ENCODE peak calls at places on chromosomes 3 and 15, in seven cellular contexts. W is testis, X is IMR-90, D is right cardiac atrium, T is heart left ventricle, U is psoas muscle, A is right lobe of liver. Q is an unnamed sample.

GRCh38 chr3:143847787-143848631 is at the start of gene SLC9A9:
- DNase-seq in U (peak; percentile 15), X (peak; percentile 79), D (peak; percentile 36), T (peak; percentile 39), W (peak; percentile 62), A (no peak), Q (no peak)

GRCh38 chr3:99875925-99876781 is 58.5 kb downstream of the CMSS1 start:
- DNase-seq in T (peak; percentile 87), D (peak; percentile 94), X (peak; percentile 79), U (peak; percentile 77), A (peak; percentile 83), W (peak; percentile 88), Q (no peak)

GRCh38 chr3:168859143-168859542 is 763.4 kb upstream of the GOLIM4 start:
- DNase-seq in D (no peak), T (no peak), W (no peak), U (no peak), X (no peak), A (no peak), Q (no peak)

GRCh38 chr3:70832035-70832795 is 519.8 kb upstream of the MDFIC2 start:
- DNase-seq in X (peak; percentile 86), D (peak; percentile 50), A (no peak), U (no peak), W (no peak), T (peak; percentile 56), Q (peak; percentile 9)

GRCh38 chr15:88693191-88693590 is 54.4 kb downstream of the ISG20 start:
- DNase-seq in X (no peak), D (no peak), T (no peak), U (no peak), A (no peak), W (no peak), Q (no peak)

GRCh38 chr3:125194849-125195601 is 17.5 kb downstream of the SLC12A8 start:
- DNase-seq in D (no peak), W (no peak), X (peak; percentile 92), A (no peak), U (no peak), T (no peak), Q (no peak)

GRCh38 chr15:90442423-90442822 is 54.4 kb downstream of the IQGAP1 start:
- DNase-seq in A (no peak), W (no peak), X (no peak), D (no peak), U (no peak), T (no peak), Q (no peak)

GRCh38 chr3:9448643-9449042 is 51.2 kb downstream of the SETD5 start:
- DNase-seq in T (no peak), D (no peak), A (no peak), U (no peak), W (no peak), X (peak; percentile 54), Q (no peak)

GRCh38 chr15:47744973-47745372 is 27.7 kb downstream of the SEMA6D start:
- DNase-seq in T (no peak), W (no peak), U (no peak), X (no peak), D (no peak), A (no peak), Q (no peak)

GRCh38 chr3:49256152-49256551 is 20.9 kb downstream of the C3orf62 start:
- DNase-seq in D (no peak), U (no peak), A (no peak), X (no peak), W (no peak), T (no peak), Q (no peak)

GRCh38 chr3:6182909-6183308 is 678.0 kb upstream of the GRM7 start:
- DNase-seq in D (no peak), U (no peak), W (no peak), T (no peak), X (no peak), A (no peak), Q (no peak)

GRCh38 chr3:171971919-171972526 is 67.4 kb upstream of the FNDC3B start:
- DNase-seq in D (no peak), X (peak; percentile 63), W (no peak), T (no peak), U (no peak), A (no peak), Q (no peak)

GRCh38 chr3:174408310-174408709 is 450.8 kb upstream of the NAALADL2 start:
- DNase-seq in U (no peak), D (no peak), T (no peak), W (no peak), A (no peak), X (peak; percentile 58), Q (no peak)

GRCh38 chr3:122168044-122168443 is 15.4 kb upstream of the CASR start:
- DNase-seq in T (no peak), W (no peak), X (no peak), A (no peak), U (no peak), D (no peak), Q (no peak)

GRCh38 chr15:33215941-33216872 is 21.7 kb upstream of the FMN1 start:
- DNase-seq in D (no peak), U (no peak), A (no peak), T (no peak), X (peak; percentile 24), W (no peak), Q (no peak)

GRCh38 chr15:42921049-42921731 is 612 bp upstream of the TTBK2 start:
- DNase-seq in X (peak; percentile 8), D (peak; percentile 73), T (peak; percentile 41), U (peak; percentile 29), A (peak; percentile 42), W (peak; percentile 60), Q (no peak)

GRCh38 chr15:32674681-32675080 is 33.2 kb downstream of the SCG5 start:
- DNase-seq in D (no peak), A (no peak), U (no peak), T (no peak), X (no peak), W (no peak), Q (no peak)

GRCh38 chr3:63900459-63900858 is 11.7 kb downstream of the SCAANT1 start:
- DNase-seq in W (no peak), U (no peak), T (no peak), D (no peak), X (no peak), A (no peak), Q (no peak)

GRCh38 chr3:33372218-33373081 is 67.8 kb downstream of the UBP1 start:
- DNase-seq in A (no peak), D (no peak), W (peak; percentile 58), X (peak; percentile 73), U (no peak), T (no peak), Q (no peak)

GRCh38 chr3:177347611-177348010 is 150.3 kb upstream of the TBL1XR1 start:
- DNase-seq in D (no peak), W (no peak), A (no peak), T (no peak), X (no peak), U (no peak), Q (no peak)

GRCh38 chr15:42890161-42890913 is 30.2 kb downstream of the TTBK2 start:
- DNase-seq in U (no peak), A (no peak), D (no peak), X (peak; percentile 88), T (no peak), W (no peak), Q (no peak)

GRCh38 chr3:38742551-38742950 is 73.5 kb downstream of the SCN10A start:
- DNase-seq in A (no peak), U (no peak), X (no peak), D (no peak), T (no peak), W (no peak), Q (no peak)

GRCh38 chr3:30858894-30859389 is 35.5 kb downstream of the GADL1 start:
- DNase-seq in A (no peak), U (no peak), W (no peak), X (no peak), T (no peak), D (no peak), Q (no peak)

GRCh38 chr3:66428733-66429132 is 72.1 kb downstream of the LRIG1 start:
- DNase-seq in X (peak; percentile 100), D (no peak), A (peak; percentile 79), U (peak; percentile 74), T (peak; percentile 82), W (peak; percentile 69), Q (peak; percentile 45)

GRCh38 chr3:50287262-50287661 is 5.0 kb downstream of the IFRD2 start:
- DNase-seq in A (no peak), X (no peak), W (no peak), D (peak; percentile 69), T (peak; percentile 85), U (no peak), Q (no peak)

GRCh38 chr3:68018275-68018674 is 363.9 kb upstream of the SUCLG2 start:
- DNase-seq in X (no peak), A (no peak), T (no peak), U (no peak), W (no peak), D (no peak), Q (no peak)

GRCh38 chr15:41581110-41581509 is 22.1 kb downstream of the TYRO3 start:
- DNase-seq in X (no peak), D (no peak), T (no peak), A (no peak), W (no peak), U (no peak), Q (no peak)

GRCh38 chr3:108209579-108209978 is 12.6 kb downstream of the IFT57 start:
- DNase-seq in T (no peak), D (no peak), U (no peak), X (no peak), W (no peak), A (no peak), Q (no peak)

DNA sequence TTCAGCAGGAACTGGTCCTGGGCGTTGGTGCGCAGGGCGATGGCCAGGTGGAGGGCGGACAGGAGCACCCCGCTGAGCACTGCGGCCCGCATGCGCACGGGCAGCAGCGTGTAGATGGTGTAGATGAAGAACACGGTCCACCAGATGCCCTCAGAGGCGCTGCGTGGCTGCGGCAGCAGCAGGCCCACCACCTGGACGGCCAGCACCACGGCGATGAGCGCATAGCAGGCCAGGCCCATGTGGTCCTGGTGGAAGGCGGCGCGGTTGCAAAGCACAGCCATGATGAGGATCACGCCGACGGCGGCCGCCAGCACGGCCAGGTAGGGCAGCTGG is 1.5 kb downstream of the ADCY5 start:
- DNase-seq in U (no peak), D (peak; percentile 59), W (peak; percentile 21), T (peak; percentile 44), A (no peak), X (no peak), Q (no peak)
- H3K27ac ChIP-seq in U (no peak overlapping the region), D (peak overlapping the region; percentile 10), W (peak overlapping the region; percentile 94), T (peak overlapping the region; percentile 96), A (peak overlapping the region; percentile 29), X (no peak overlapping the region), Q (peak overlapping the region; percentile 74)

GRCh38 chr15:75145027-75145841 is 56.4 kb upstream of the C15orf39 start:
- DNase-seq in A (no peak), U (no peak), X (no peak), W (no peak), T (no peak), D (no peak), Q (no peak)
- H3K9me3 ChIP-seq in A (no peaks in the 10 kb centered on the region), U (peaks cover 21% of the 10 kb centered on the region), X (peaks cover 38% of the 10 kb centered on the region), W (no peaks in the 10 kb centered on the region), T (peaks cover 3% of the 10 kb centered on the region), D (peaks cover 10% of the 10 kb centered on the region), Q (peaks cover 31% of the 10 kb centered on the region)

GRCh38 chr15:63833246-63833696 is 477 bp downstream of the HERC1 start:
- DNase-seq in A (peak; percentile 41), U (peak; percentile 50), W (peak; percentile 28), X (peak; percentile 36), T (peak; percentile 51), D (peak; percentile 74), Q (no peak)
- H3K27ac ChIP-seq in A (peak overlapping the region; percentile 91), U (peak overlapping the region; percentile 95), W (peak overlapping the region; percentile 94), X (peak overlapping the region; percentile 68), T (peak overlapping the region; percentile 97), D (peak overlapping the region; percentile 86), Q (peak overlapping the region; percentile 78)

GRCh38 chr3:197248341-197248740 is 50.1 kb downstream of the DLG1 start:
- DNase-seq in W (no peak), X (no peak), A (no peak), U (no peak), T (no peak), D (no peak), Q (no peak)
- H3K9me3 ChIP-seq in W (no peaks in the 10 kb centered on the region), X (peaks cover 26% of the 10 kb centered on the region), A (no peaks in the 10 kb centered on the region), U (peaks cover 27% of the 10 kb centered on the region), T (no peaks in the 10 kb centered on the region), D (peaks cover 1% of the 10 kb centered on the region), Q (peaks cover 19% of the 10 kb centered on the region)